ENCODE peak calls at places on chromosomes 6 and 20, in four cellular contexts. L, E, U and K are unnamed samples.

GRCh38 chr6:35142578-35142977 is 1.4 kb upstream of the TCP11 start:
- DNase-seq in L (no peak), E (no peak), U (no peak), K (no peak)

GRCh38 chr20:48186915-48187314 is 401.6 kb upstream of the SULF2 start:
- DNase-seq in L (no peak), E (no peak), U (no peak), K (no peak)

GRCh38 chr6:48535569-48535968 is 424.6 kb upstream of the PTCHD4 start:
- DNase-seq in L (no peak), E (no peak), U (no peak), K (no peak)

GRCh38 chr6:24313133-24313476 is 44.8 kb downstream of the DCDC2 start:
- DNase-seq in L (no peak), E (no peak), U (no peak), K (no peak)

GRCh38 chr20:19506021-19506420 is 252.0 kb upstream of the RIN2 start:
- DNase-seq in L (no peak), E (no peak), U (no peak), K (no peak)

GRCh38 chr6:21751608-21752007 is 158.1 kb downstream of the SOX4 start:
- DNase-seq in L (no peak), E (no peak), U (no peak), K (peak)

GRCh38 chr20:8305449-8305978 is 173.4 kb downstream of the PLCB1 start:
- DNase-seq in L (no peak), E (peak), U (peak), K (no peak)

GRCh38 chr20:49656304-49656703 is 57.4 kb downstream of the B4GALT5 start:
- DNase-seq in L (no peak), E (no peak), U (no peak), K (no peak)

GRCh38 chr6:3725145-3726015 is 26.1 kb downstream of the PXDC1 start:
- DNase-seq in L (no peak), E (no peak), U (no peak), K (no peak)

GRCh38 chr20:32505723-32506473 is 79.2 kb downstream of the NOL4L start:
- DNase-seq in L (no peak), E (no peak), U (no peak), K (no peak)

GRCh38 chr6:96391776-96392175 is 129.8 kb upstream of the UFL1 start:
- DNase-seq in L (peak), E (no peak), U (peak), K (no peak)

GRCh38 chr20:17934141-17934862 is 34.3 kb downstream of the SNX5 start:
- DNase-seq in L (no peak), E (no peak), U (peak), K (no peak)

GRCh38 chr6:166435574-166435973 is 52.8 kb upstream of the MPC1 start:
- DNase-seq in L (no peak), E (peak), U (no peak), K (no peak)

GRCh38 chr20:34049897-34050695 is 56.4 kb downstream of the RALY start:
- DNase-seq in L (no peak), E (no peak), U (no peak), K (no peak)

GRCh38 chr6:13044390-13044789 is 283.9 kb downstream of the TBC1D7 start:
- DNase-seq in L (no peak), E (no peak), U (no peak), K (no peak)

GRCh38 chr6:87393026-87393622 is 14.6 kb upstream of the CFAP206 start:
- DNase-seq in L (peak), E (peak), U (no peak), K (no peak)

GRCh38 chr6:128711149-128711548 is 171.8 kb upstream of the LAMA2 start:
- DNase-seq in L (no peak), E (no peak), U (no peak), K (no peak)

GRCh38 chr6:11497881-11498280 is 39.7 kb upstream of the TMEM170B start:
- DNase-seq in L (peak), E (no peak), U (no peak), K (no peak)

GRCh38 chr6:5082487-5083306 is 2.4 kb upstream of the PPP1R3G start:
- DNase-seq in L (no peak), E (no peak), U (no peak), K (no peak)